ENCODE peak calls at places on chromosomes 13 and 19, in six cellular contexts. V is NCI-H2029 treated with DMSO at 0.1 percent for 48 hours, I is cortex of kidney, O is body of pancreas, J is hepatic stellate cell, M is EL. U is an unnamed sample.

GRCh38 chr19:52935434-52935833 is 12.2 kb upstream of the ZNF888 start:
- DNase-seq in V (no peak), I (no peak), O (no peak), J (no peak), M (peak; percentile 57), U (no peak)

GRCh38 chr19:58585442-58586130 is 12.5 kb upstream of the MZF1 start:
- DNase-seq in V (no peak), I (no peak), O (no peak), J (no peak), M (no peak), U (no peak)

GRCh38 chr13:60163525-60164471 is at the start of gene DIAPH3:
- DNase-seq in V (peak; percentile 50), I (peak; percentile 15), O (peak; percentile 97), J (peak; percentile 96), M (peak; percentile 96), U (peak; percentile 85)

GRCh38 chr13:27644302-27644701 is 22.6 kb downstream of the POLR1D start:
- DNase-seq in V (no peak), I (no peak), O (peak; percentile 27), J (no peak), M (peak; percentile 61), U (no peak)

GRCh38 chr13:104105418-104106355 is 1039.5 kb upstream of the SLC10A2 start:
- DNase-seq in V (no peak), I (no peak), O (peak; percentile 86), J (no peak), M (no peak), U (no peak)

GRCh38 chr19:46775642-46776258 is 12.6 kb downstream of the SLC1A5 start:
- DNase-seq in V (no peak), I (no peak), O (no peak), J (no peak), M (no peak), U (no peak)

GRCh38 chr19:57954996-57955395 is 7.5 kb upstream of the ZNF256 start:
- DNase-seq in V (no peak), I (no peak), O (no peak), J (no peak), M (no peak), U (no peak)

GRCh38 chr19:4369109-4369887 is 25.9 kb downstream of the MPND start:
- DNase-seq in V (no peak), I (no peak), O (peak; percentile 60), J (no peak), M (no peak), U (no peak)